ENCODE peak calls at places on chromosome 9, in ten cellular contexts. R is HEK293T, I is kidney epithelial cell, J is mucosa of descending colon, W is T-helper 17 cell, K is PC-9, F is substantia nigra, L is GM13977, O is heart right ventricle, Z is B cell. U is an unnamed sample.

GRCh38 chr9:122949696-122950095 is 8.9 kb downstream of the RABGAP1 start:
- DNase-seq in R (no peak), I (no peak), J (no peak), W (no peak), K (no peak), F (no peak), L (no peak), O (no peak), Z (no peak), U (no peak)

GRCh38 chr9:108477538-108478006 is 378.2 kb downstream of the ACTL7B start:
- DNase-seq in R (no peak), I (no peak), J (no peak), W (no peak), K (no peak), F (no peak), L (no peak), O (no peak), Z (no peak), U (no peak)

GRCh38 chr9:126114850-126115460 is 211.7 kb upstream of the MVB12B start:
- DNase-seq in R (no peak), I (no peak), J (no peak), W (no peak), K (no peak), F (no peak), L (no peak), O (no peak), Z (no peak), U (no peak)

GRCh38 chr9:22244141-22245011 is 202.2 kb upstream of the DMRTA1 start:
- DNase-seq in R (peak; percentile 55), I (no peak), J (peak; percentile 34), W (no peak), K (peak; percentile 49), F (no peak), L (peak; percentile 36), O (no peak), Z (peak; percentile 25), U (no peak)

GRCh38 chr9:113436753-113437515 is 26.4 kb downstream of the C9orf43 start:
- DNase-seq in R (no peak), I (no peak), J (no peak), W (no peak), K (no peak), F (no peak), L (no peak), O (no peak), Z (no peak), U (no peak)

GRCh38 chr9:84501587-84501986 is 161.0 kb upstream of the SLC28A3 start:
- DNase-seq in R (no peak), I (no peak), J (no peak), W (no peak), K (no peak), F (no peak), L (no peak), O (no peak), Z (no peak), U (no peak)

GRCh38 chr9:87193925-87194380 is 246.6 kb upstream of the GAS1 start:
- DNase-seq in R (no peak), I (peak; percentile 79), J (no peak), W (no peak), K (no peak), F (no peak), L (no peak), O (no peak), Z (no peak), U (no peak)

GRCh38 chr9:122115176-122116035 is 22.3 kb upstream of the TTLL11 start:
- DNase-seq in R (no peak), I (no peak), J (no peak), W (no peak), K (no peak), F (no peak), L (no peak), O (no peak), Z (no peak), U (no peak)

GRCh38 chr9:131557855-131558548 is 12.7 kb downstream of the PRRT1B start:
- DNase-seq in R (no peak), I (no peak), J (no peak), W (no peak), K (no peak), F (no peak), L (no peak), O (no peak), Z (no peak), U (no peak)

GRCh38 chr9:28365020-28365640 is 791.8 kb upstream of the C9orf72 start:
- DNase-seq in R (peak; percentile 4), I (no peak), J (no peak), W (no peak), K (no peak), F (no peak), L (no peak), O (no peak), Z (no peak), U (no peak)

GRCh38 chr9:134341306-134341705 is 15.1 kb downstream of the RXRA start:
- DNase-seq in R (no peak), I (no peak), J (peak; percentile 90), W (no peak), K (peak; percentile 73), F (no peak), L (no peak), O (peak; percentile 63), Z (no peak), U (no peak)

GRCh38 chr9:29211681-29212589 is 1638.7 kb upstream of the C9orf72 start:
- DNase-seq in R (peak; percentile 69), I (no peak), J (peak; percentile 62), W (no peak), K (peak; percentile 57), F (no peak), L (peak; percentile 85), O (no peak), Z (peak; percentile 64), U (no peak)

GRCh38 chr9:98993570-98993945 is 49.9 kb downstream of the COL15A1 start:
- DNase-seq in R (no peak), I (no peak), J (no peak), W (no peak), K (no peak), F (no peak), L (peak; percentile 71), O (peak; percentile 48), Z (peak; percentile 57), U (peak; percentile 53)

GRCh38 chr9:68560131-68560844 is 19.6 kb upstream of the TMEM252 start:
- DNase-seq in R (peak; percentile 61), I (no peak), J (peak; percentile 68), W (no peak), K (no peak), F (no peak), L (peak; percentile 50), O (peak; percentile 42), Z (peak; percentile 38), U (no peak)

GRCh38 chr9:10793306-10793705 is 180.5 kb upstream of the PTPRD start:
- DNase-seq in R (no peak), I (no peak), J (no peak), W (no peak), K (no peak), F (no peak), L (no peak), O (no peak), Z (no peak), U (no peak)

GRCh38 chr9:116494815-116495634 is 192.1 kb upstream of the TRIM32 start:
- DNase-seq in R (peak; percentile 33), I (no peak), J (peak; percentile 26), W (no peak), K (peak; percentile 16), F (no peak), L (no peak), O (peak; percentile 9), Z (no peak), U (no peak)

GRCh38 chr9:78015242-78015641 is 16.4 kb downstream of the GNAQ start:
- DNase-seq in R (no peak), I (no peak), J (no peak), W (no peak), K (no peak), F (no peak), L (no peak), O (no peak), Z (no peak), U (no peak)

GRCh38 chr9:96394832-96395496 is 11.5 kb upstream of the SLC35D2 start:
- DNase-seq in R (no peak), I (no peak), J (no peak), W (no peak), K (no peak), F (no peak), L (no peak), O (no peak), Z (no peak), U (no peak)

GRCh38 chr9:130685104-130685503 is 8.5 kb upstream of the EXOSC2 start:
- DNase-seq in R (no peak), I (no peak), J (no peak), W (no peak), K (no peak), F (no peak), L (no peak), O (no peak), Z (no peak), U (no peak)

GRCh38 chr9:105444130-105444529 is 3.7 kb upstream of the FSD1L start:
- DNase-seq in R (no peak), I (no peak), J (no peak), W (no peak), K (no peak), F (no peak), L (no peak), O (no peak), Z (no peak), U (no peak)

GRCh38 chr9:130971294-130971849 is 32.3 kb upstream of the FIBCD1 start:
- DNase-seq in R (no peak), I (no peak), J (no peak), W (no peak), K (no peak), F (no peak), L (no peak), O (no peak), Z (no peak), U (no peak)

GRCh38 chr9:99624499-99625233 is 197.0 kb upstream of the NR4A3 start:
- DNase-seq in R (no peak), I (no peak), J (no peak), W (no peak), K (no peak), F (no peak), L (no peak), O (no peak), Z (no peak), U (no peak)

GRCh38 chr9:128203842-128204551 is 818 bp downstream of the DNM1 start:
- DNase-seq in R (peak; percentile 59), I (no peak), J (peak; percentile 56), W (no peak), K (peak; percentile 56), F (no peak), L (no peak), O (no peak), Z (peak; percentile 71), U (no peak)

GRCh38 chr9:135521608-135522095 is 412 bp downstream of the LCN1 start:
- DNase-seq in R (no peak), I (no peak), J (no peak), W (no peak), K (no peak), F (no peak), L (peak; percentile 5), O (no peak), Z (no peak), U (no peak)

GRCh38 chr9:88571417-88571816 is 36.4 kb downstream of the NXNL2 start:
- DNase-seq in R (no peak), I (no peak), J (no peak), W (no peak), K (no peak), F (no peak), L (no peak), O (no peak), Z (no peak), U (no peak)

GRCh38 chr9:91546574-91546973 is 122.9 kb upstream of the NFIL3 start:
- DNase-seq in R (no peak), I (peak; percentile 63), J (no peak), W (no peak), K (no peak), F (no peak), L (no peak), O (no peak), Z (no peak), U (no peak)

GRCh38 chr9:132430998-132431397 is 21.0 kb downstream of the CFAP77 start:
- DNase-seq in R (no peak), I (no peak), J (no peak), W (no peak), K (no peak), F (no peak), L (no peak), O (no peak), Z (no peak), U (no peak)

GRCh38 chr9:76557674-76558073 is 98.7 kb downstream of the GCNT1 start:
- DNase-seq in R (no peak), I (no peak), J (no peak), W (no peak), K (no peak), F (no peak), L (no peak), O (no peak), Z (no peak), U (no peak)

U was measured in GM12878.